ENCODE peak calls at places on chromosomes 13 and 19, in nine cellular contexts. M, Z, W, A, F, R, P, H and L are unnamed samples.

GRCh38 chr13:22451345-22451744 is 729.4 kb upstream of the SGCG start:
- DNase-seq in M (no peak), Z (peak; percentile 67), W (peak; percentile 3), A (no peak), F (no peak), R (no peak), P (no peak), H (no peak), L (no peak)

GRCh38 chr19:10636304-10636972 is 11.1 kb downstream of the SLC44A2 start:
- DNase-seq in M (no peak), Z (no peak), W (no peak), A (no peak), F (no peak), R (no peak), P (no peak), H (no peak), L (no peak)

GRCh38 chr13:79541426-79542049 is 60.6 kb downstream of the NDFIP2 start:
- DNase-seq in M (no peak), Z (no peak), W (peak; percentile 9), A (no peak), F (no peak), R (peak; percentile 86), P (no peak), H (peak; percentile 67), L (no peak)

GRCh38 chr13:99827011-99827410 is 144.6 kb downstream of the ZIC5 start:
- DNase-seq in M (no peak), Z (no peak), W (no peak), A (no peak), F (no peak), R (no peak), P (no peak), H (no peak), L (no peak)

GRCh38 chr19:13104848-13105646 is 2.4 kb upstream of the LYL1 start:
- DNase-seq in M (no peak), Z (no peak), W (no peak), A (no peak), F (no peak), R (no peak), P (no peak), H (no peak), L (peak; percentile 86)

GRCh38 chr13:40660270-40660669 is 6.2 kb downstream of the FOXO1 start:
- DNase-seq in M (no peak), Z (no peak), W (no peak), A (no peak), F (no peak), R (no peak), P (no peak), H (no peak), L (no peak)

GRCh38 chr13:52085416-52085815 is 43.5 kb downstream of the NEK5 start:
- DNase-seq in M (no peak), Z (no peak), W (no peak), A (no peak), F (no peak), R (peak; percentile 78), P (no peak), H (peak; percentile 74), L (no peak)

GRCh38 chr19:4754248-4754647 is 30.6 kb upstream of the DPP9 start:
- DNase-seq in M (no peak), Z (no peak), W (no peak), A (no peak), F (no peak), R (no peak), P (no peak), H (peak; percentile 41), L (no peak)

GRCh38 chr13:55500694-55501093 is 1640.0 kb upstream of the PRR20A start:
- DNase-seq in M (no peak), Z (no peak), W (no peak), A (no peak), F (no peak), R (no peak), P (no peak), H (no peak), L (no peak)

GRCh38 chr19:6087074-6087506 is 23.2 kb downstream of the RFX2 start:
- DNase-seq in M (no peak), Z (no peak), W (no peak), A (no peak), F (no peak), R (no peak), P (peak; percentile 55), H (no peak), L (no peak)

GRCh38 chr13:32362574-32362973 is 47.3 kb downstream of the BRCA2 start:
- DNase-seq in M (no peak), Z (no peak), W (no peak), A (no peak), F (no peak), R (no peak), P (no peak), H (no peak), L (no peak)

GRCh38 chr13:112889351-112890290 is 79.4 kb upstream of the MCF2L start:
- DNase-seq in M (no peak), Z (no peak), W (no peak), A (no peak), F (no peak), R (no peak), P (no peak), H (no peak), L (no peak)

GRCh38 chr19:35257113-35257461 is 8.3 kb downstream of the LSR start:
- DNase-seq in M (no peak), Z (peak; percentile 48), W (no peak), A (no peak), F (no peak), R (no peak), P (no peak), H (no peak), L (no peak)

GRCh38 chr13:24301434-24301833 is 7.9 kb upstream of the C1QTNF9 start:
- DNase-seq in M (no peak), Z (no peak), W (no peak), A (no peak), F (no peak), R (no peak), P (no peak), H (no peak), L (no peak)

GRCh38 chr19:1001538-1002166 is 1.4 kb downstream of the GRIN3B start:
- DNase-seq in M (peak; percentile 57), Z (no peak), W (peak; percentile 49), A (peak; percentile 5), F (peak; percentile 49), R (no peak), P (peak; percentile 66), H (no peak), L (no peak)

GRCh38 chr13:109789262-109789661 is 2.9 kb upstream of the IRS2 start:
- DNase-seq in M (no peak), Z (no peak), W (no peak), A (no peak), F (no peak), R (no peak), P (no peak), H (no peak), L (no peak)

GRCh38 chr13:49225358-49226042 is 5.4 kb downstream of the MLNR start:
- DNase-seq in M (no peak), Z (no peak), W (no peak), A (no peak), F (no peak), R (peak; percentile 32), P (no peak), H (peak; percentile 22), L (no peak)

GRCh38 chr13:112072531-112073244 is 5.7 kb downstream of the SOX1 start:
- DNase-seq in M (no peak), Z (no peak), W (no peak), A (peak; percentile 36), F (no peak), R (no peak), P (no peak), H (no peak), L (peak; percentile 64)

GRCh38 chr13:39540929-39541605 is 61.9 kb downstream of the LHFPL6 start:
- DNase-seq in M (no peak), Z (no peak), W (no peak), A (no peak), F (no peak), R (no peak), P (no peak), H (no peak), L (no peak)